ENCODE peak calls at places on chromosome 15, in four cellular contexts. K is tibial nerve, W is fibroblast of pulmonary artery, P is choroid plexus epithelial cell. X is an unnamed sample.

GRCh38 chr15:45157974-45158373 is 28.2 kb downstream of the DUOX1 start:
- DNase-seq in K (no peak), W (peak; percentile 85), P (peak; percentile 51), X (peak; percentile 80)

GRCh38 chr15:89138999-89139612 is 50.9 kb downstream of the ABHD2 start:
- DNase-seq in K (no peak), W (no peak), P (no peak), X (no peak)

GRCh38 chr15:96122077-96123027 is 208.1 kb upstream of the NR2F2 start:
- DNase-seq in K (no peak), W (no peak), P (no peak), X (peak; percentile 64)

GRCh38 chr15:64617727-64618126 is 157.3 kb downstream of the ZNF609 start:
- DNase-seq in K (no peak), W (no peak), P (no peak), X (no peak)

GRCh38 chr15:72354496-72354895 is 21.3 kb downstream of the HEXA start:
- DNase-seq in K (no peak), W (no peak), P (no peak), X (no peak)

GRCh38 chr15:36468746-36469145 is 110.7 kb upstream of the CDIN1 start:
- DNase-seq in K (no peak), W (peak; percentile 81), P (peak; percentile 56), X (peak; percentile 94)

GRCh38 chr15:73273181-73274002 is 95.4 kb downstream of the HCN4 start:
- DNase-seq in K (peak; percentile 21), W (peak; percentile 76), P (peak; percentile 84), X (peak; percentile 57)

GRCh38 chr15:80706161-80706560 is 11.1 kb downstream of the ABHD17C start:
- DNase-seq in K (no peak), W (no peak), P (no peak), X (no peak)

GRCh38 chr15:76099388-76099787 is 39.6 kb downstream of the TMEM266 start:
- DNase-seq in K (no peak), W (no peak), P (no peak), X (no peak)

GRCh38 chr15:25684521-25685215 is 178.5 kb downstream of the ATP10A start:
- DNase-seq in K (peak; percentile 32), W (peak; percentile 73), P (peak; percentile 42), X (no peak)

GRCh38 chr15:52805351-52806283 is 15.5 kb upstream of the ONECUT1 start:
- DNase-seq in K (no peak), W (no peak), P (no peak), X (no peak)

GRCh38 chr15:88649753-88650551 is 11.1 kb downstream of the ISG20 start:
- DNase-seq in K (no peak), W (no peak), P (no peak), X (no peak)

GRCh38 chr15:84794148-84794547 is 23.0 kb upstream of the ALPK3 start:
- DNase-seq in K (no peak), W (no peak), P (no peak), X (no peak)

GRCh38 chr15:64845183-64845611 is 3.5 kb downstream of the PLEKHO2 start:
- DNase-seq in K (no peak), W (peak; percentile 53), P (no peak), X (no peak)

GRCh38 chr15:78507831-78508160 is 419 bp downstream of the HYKK start:
- DNase-seq in K (no peak), W (no peak), P (no peak), X (no peak)

GRCh38 chr15:95162967-95163531 is 931.7 kb downstream of the MCTP2 start:
- DNase-seq in K (no peak), W (peak; percentile 60), P (peak; percentile 83), X (peak; percentile 70)

GRCh38 chr15:66707310-66708160 is 5.5 kb downstream of the SMAD6 start:
- DNase-seq in K (no peak), W (peak; percentile 55), P (peak; percentile 62), X (no peak)

GRCh38 chr15:51076898-51077564 is 17.7 kb downstream of the TNFAIP8L3 start:
- DNase-seq in K (peak; percentile 25), W (peak; percentile 60), P (peak; percentile 89), X (no peak)

GRCh38 chr15:28191832-28192231 is 92.7 kb upstream of the OCA2 start:
- DNase-seq in K (no peak), W (peak; percentile 73), P (peak; percentile 87), X (no peak)
- TF ChIP-seq CTCF in K (no peak), W (peak; percentile 47), P (peak; percentile 60), X (no peak)

DNA sequence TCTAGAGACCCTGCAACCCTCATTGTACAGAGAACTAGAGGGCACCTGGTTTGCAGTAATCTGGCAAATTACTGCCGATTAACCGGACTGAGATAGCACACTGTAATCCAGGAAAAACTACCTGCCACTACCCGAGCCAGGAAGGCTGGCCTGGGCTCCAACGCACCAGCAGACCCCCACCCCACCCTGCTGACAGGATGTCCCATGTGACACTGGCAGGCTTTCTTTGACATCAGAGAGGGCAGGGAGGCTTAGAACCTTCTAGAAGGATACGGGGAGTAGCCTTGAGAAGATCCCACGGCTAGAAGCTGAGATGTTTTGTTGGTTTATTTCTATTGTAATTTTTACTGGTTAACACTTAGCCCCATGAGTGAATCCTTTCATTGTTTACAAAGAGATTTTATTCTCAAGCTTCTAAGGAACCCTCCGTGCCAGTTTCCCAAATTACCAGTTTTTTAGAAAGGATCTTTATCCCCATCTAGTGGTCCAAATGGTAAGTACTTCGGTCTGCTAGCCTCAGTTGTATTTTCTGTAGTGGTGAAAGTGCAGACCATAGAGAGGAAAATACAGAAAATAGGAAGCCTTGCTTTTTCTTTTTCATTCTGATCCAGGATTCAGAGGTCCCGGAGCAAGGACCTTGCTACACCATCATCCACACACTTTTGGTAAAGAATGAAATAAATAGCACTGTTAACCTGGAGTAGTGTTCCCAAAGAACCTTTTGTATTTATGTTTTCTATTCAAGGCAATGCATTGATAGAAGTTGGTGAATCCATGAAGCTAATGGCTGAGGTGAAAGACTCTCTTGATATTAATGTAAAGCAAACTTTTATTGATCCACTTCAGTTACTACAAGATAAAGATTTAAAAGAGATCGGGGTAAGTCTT is 81.9 kb upstream of the ADAMTSL3 start:
- DNase-seq in K (no peak), W (peak; percentile 48), P (peak; percentile 62), X (no peak)
- TF ChIP-seq CTCF in K (peak; percentile 47), W (peak; percentile 69), P (peak; percentile 65), X (peak; percentile 73)

DNA sequence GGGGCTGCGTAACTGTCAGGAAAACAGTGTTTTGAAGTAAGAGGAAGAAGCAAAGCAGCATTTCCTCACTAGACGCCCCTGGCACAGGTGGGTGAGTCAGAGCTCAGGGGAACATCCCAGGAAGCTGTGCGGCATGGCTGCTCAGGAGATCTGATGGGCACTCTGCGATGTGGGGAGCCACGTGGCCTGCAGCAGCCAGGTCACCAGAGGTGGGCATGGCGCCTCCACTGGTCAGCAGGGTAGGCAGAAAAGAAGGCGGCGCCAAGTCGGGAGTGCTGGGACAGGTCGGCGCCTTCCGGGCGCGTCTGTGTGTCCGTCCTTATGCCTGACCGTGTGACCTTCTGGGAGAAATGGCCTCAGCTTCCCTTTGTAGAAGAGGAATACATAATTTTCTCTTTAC is 249.9 kb upstream of the ST8SIA2 start:
- DNase-seq in K (no peak), W (no peak), P (no peak), X (no peak)
- TF ChIP-seq CTCF in K (no peak), W (no peak), P (no peak), X (no peak)

GRCh38 chr15:39629376-39629775 is 48.5 kb downstream of the THBS1 start:
- DNase-seq in K (no peak), W (peak; percentile 73), P (peak; percentile 67), X (peak; percentile 91)

GRCh38 chr15:39628821-39629220 is 47.9 kb downstream of the THBS1 start:
- DNase-seq in K (no peak), W (no peak), P (peak; percentile 38), X (no peak)

GRCh38 chr15:39628131-39628482 is 47.2 kb downstream of the THBS1 start:
- DNase-seq in K (no peak), W (no peak), P (peak; percentile 29), X (no peak)

GRCh38 chr15:39629906-39630305 is 49.0 kb downstream of the THBS1 start:
- DNase-seq in K (no peak), W (no peak), P (peak; percentile 15), X (peak; percentile 80)

GRCh38 chr15:39631357-39631756 is 50.5 kb downstream of the THBS1 start:
- DNase-seq in K (no peak), W (no peak), P (peak; percentile 83), X (peak; percentile 70)
- TF ChIP-seq CTCF in K (no peak), W (no peak), P (peak; percentile 35), X (peak; percentile 44)

GRCh38 chr15:62706361-62706760 is 336.2 kb upstream of the TPM1 start:
- DNase-seq in K (no peak), W (peak; percentile 3), P (peak; percentile 3), X (no peak)
- TF ChIP-seq CTCF in K (no peak), W (no peak), P (no peak), X (peak; percentile 52)

X was measured in foreskin keratinocyte.